ENCODE peak calls at places on chromosomes 4 and X, in four cellular contexts. K is NCI-H1092 treated with DMSO at 0.1 percent for 48 hours; F is Right ventricle myocardium superior; B is activated effector memory CD4-positive, alpha-beta T cell treated with Interleukin-2 at 50 U/mL for 16 hours. A is an unnamed sample.

GRCh38 chrX:3244955-3245354 is 101.5 kb downstream of the MXRA5 start:
- DNase-seq in K (no peak), F (no peak), B (no peak), A (no peak)

GRCh38 chrX:103845165-103845653 is 13.2 kb upstream of the RAB9B start:
- DNase-seq in K (peak), F (peak), B (no peak), A (peak)

GRCh38 chr4:152970102-152970820 is 34.1 kb downstream of the FHDC1 start:
- DNase-seq in K (no peak), F (no peak), B (no peak), A (peak)

GRCh38 chr4:72631296-72631695 is 62.3 kb upstream of the ADAMTS3 start:
- DNase-seq in K (no peak), F (peak), B (no peak), A (peak)

GRCh38 chrX:128781506-128781905 is 729.3 kb upstream of the ACTRT1 start:
- DNase-seq in K (peak), F (no peak), B (no peak), A (no peak)

GRCh38 chr4:180615746-180616145 is 1627.5 kb upstream of the TENM3 start:
- DNase-seq in K (no peak), F (no peak), B (no peak), A (no peak)

GRCh38 chrX:119389854-119390501 is 9.2 kb upstream of the SLC25A43 start:
- DNase-seq in K (no peak), F (no peak), B (no peak), A (no peak)

GRCh38 chrX:43703211-43703791 is 47.2 kb downstream of the MAOA start:
- DNase-seq in K (no peak), F (no peak), B (no peak), A (peak)

GRCh38 chr4:126346654-126347053 is 1031.9 kb downstream of the FAT4 start:
- DNase-seq in K (no peak), F (no peak), B (no peak), A (no peak)